ENCODE peak calls at places on chromosome 17, in nine cellular contexts. D, C, O, W, P, Q, N, V and S are unnamed samples.

GRCh38 chr17:27559506-27559931 is 71.5 kb upstream of the LGALS9 start:
- DNase-seq in V (no peak), P (no peak), O (no peak), Q (no peak), C (no peak), W (no peak), N (peak; percentile 93), D (peak; percentile 91), S (peak; percentile 73)

GRCh38 chr17:49691677-49692191 is 13.8 kb upstream of the SPOP start:
- DNase-seq in W (peak; percentile 69), D (no peak), Q (no peak), O (no peak), V (no peak), P (no peak), N (peak; percentile 14), C (no peak), S (no peak)

GRCh38 chr17:11503292-11503691 is 95.0 kb upstream of the DNAH9 start:
- DNase-seq in N (no peak), O (no peak), P (no peak), W (peak; percentile 65), V (no peak), D (no peak), Q (no peak), C (no peak), S (no peak)

GRCh38 chr17:78991906-78992532 is 12.3 kb upstream of the LGALS3BP start:
- DNase-seq in D (no peak), N (no peak), V (peak; percentile 66), W (peak; percentile 31), O (no peak), Q (no peak), P (no peak), C (peak; percentile 5), S (no peak)

GRCh38 chr17:64420143-64420670 is 28.7 kb upstream of the MILR1 start:
- DNase-seq in Q (peak; percentile 19), W (peak; percentile 73), O (peak; percentile 74), V (no peak), P (no peak), D (peak; percentile 92), C (no peak), N (peak; percentile 88), S (peak; percentile 90)

GRCh38 chr17:44074911-44075285 is 4.4 kb downstream of the G6PC3 start:
- DNase-seq in W (no peak), V (no peak), O (no peak), Q (no peak), C (no peak), D (no peak), N (no peak), P (no peak), S (no peak)

GRCh38 chr17:47072881-47073280 is 93.8 kb upstream of the RPRML start:
- DNase-seq in P (peak; percentile 44), W (no peak), N (no peak), V (no peak), C (no peak), O (peak; percentile 62), Q (no peak), D (peak; percentile 82), S (peak; percentile 53)

GRCh38 chr17:8732406-8733065 is 12.1 kb downstream of the CCDC42 start:
- DNase-seq in W (no peak), N (peak; percentile 29), O (no peak), D (peak; percentile 40), Q (no peak), P (no peak), C (no peak), V (no peak), S (peak; percentile 26)

GRCh38 chr17:68399638-68400403 is 57.5 kb downstream of the WIPI1 start:
- DNase-seq in Q (no peak), W (peak; percentile 52), P (no peak), V (no peak), N (peak; percentile 73), C (no peak), D (peak; percentile 90), O (no peak), S (peak; percentile 88)

GRCh38 chr17:74099441-74100340 is 103.8 kb upstream of the RPL38 start:
- DNase-seq in O (no peak), V (no peak), N (no peak), C (no peak), P (no peak), W (no peak), D (no peak), Q (no peak), S (no peak)

GRCh38 chr17:61809816-61810392 is 53.4 kb downstream of the BRIP1 start:
- DNase-seq in N (peak; percentile 72), P (no peak), O (no peak), V (no peak), C (no peak), W (no peak), Q (no peak), D (peak; percentile 82), S (peak; percentile 66)

GRCh38 chr17:1110844-1111598 is 68.8 kb downstream of the ABR start:
- DNase-seq in W (peak; percentile 88), Q (peak; percentile 50), O (peak; percentile 53), P (peak; percentile 86), V (peak; percentile 96), C (peak; percentile 68), N (peak; percentile 71), D (peak; percentile 75), S (peak; percentile 85)

DNA sequence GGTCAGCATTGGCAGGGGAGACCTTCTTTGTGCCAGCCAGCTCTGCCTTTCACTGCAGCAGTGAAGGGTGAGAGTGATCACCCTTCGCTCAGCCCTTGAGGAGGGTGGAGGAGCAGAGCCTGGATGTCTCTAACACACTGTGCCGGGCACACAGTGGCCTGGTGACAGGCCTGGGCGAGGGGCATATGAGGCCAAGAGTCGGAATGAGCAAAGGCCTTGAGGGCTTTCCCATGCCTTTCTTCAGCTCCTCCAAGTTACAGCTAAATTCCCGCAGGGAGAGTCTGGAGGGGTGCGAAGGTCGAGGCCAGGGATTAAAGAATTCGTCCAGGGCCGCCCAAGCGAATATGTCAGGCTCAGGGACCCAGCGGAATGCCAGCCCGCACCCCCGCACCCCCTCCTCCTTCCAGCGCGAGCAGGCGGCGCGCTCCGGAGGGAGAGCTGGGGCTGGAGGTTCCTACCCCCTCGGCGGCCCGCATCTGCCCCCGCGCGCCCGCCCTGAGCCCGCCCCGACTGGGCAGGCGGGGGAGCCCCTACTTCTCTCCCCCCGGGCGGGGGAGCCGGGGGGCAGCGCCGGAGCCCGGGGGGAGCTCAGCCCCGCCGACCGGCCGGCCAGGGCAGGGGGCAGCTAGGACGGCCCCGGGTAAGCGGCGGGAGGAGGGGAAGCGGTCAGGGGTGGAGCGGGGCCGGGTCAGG is at the start of gene RASL10B:
- DNase-seq in V (peak; percentile 87), N (peak; percentile 56), D (peak; percentile 57), P (no peak), C (peak; percentile 60), O (no peak), W (peak; percentile 96), Q (peak; percentile 70), S (no peak)
- H3K4me3 ChIP-seq in V (peak within 1 kb of the TSS; percentile 92), N (peak within 1 kb of the TSS; percentile 40), D (peak within 1 kb of the TSS; percentile 69), P (peak within 1 kb of the TSS; percentile 39), C (peak within 1 kb of the TSS; percentile 77), O (peak within 1 kb of the TSS; percentile 53), W (peak within 1 kb of the TSS; percentile 88), Q (peak within 1 kb of the TSS; percentile 72), S (peak within 1 kb of the TSS; percentile 37)

GRCh38 chr17:2483084-2483483 is 28.6 kb downstream of the METTL16 start:
- DNase-seq in V (no peak), N (no peak), Q (no peak), O (no peak), D (no peak), W (no peak), C (no peak), P (no peak), S (no peak)

GRCh38 chr17:2487306-2487705 is 24.4 kb downstream of the METTL16 start:
- DNase-seq in O (no peak), Q (no peak), W (no peak), C (no peak), P (no peak), N (no peak), D (no peak), V (no peak), S (no peak)

GRCh38 chr17:2484876-2485275 is 26.8 kb downstream of the METTL16 start:
- DNase-seq in W (peak; percentile 87), P (no peak), D (no peak), Q (no peak), C (no peak), O (no peak), N (no peak), V (no peak), S (no peak)

GRCh38 chr17:2485543-2485942 is 26.1 kb downstream of the METTL16 start:
- DNase-seq in O (no peak), W (no peak), D (peak; percentile 48), C (no peak), V (no peak), N (peak; percentile 57), Q (no peak), P (no peak), S (peak; percentile 23)

DNA sequence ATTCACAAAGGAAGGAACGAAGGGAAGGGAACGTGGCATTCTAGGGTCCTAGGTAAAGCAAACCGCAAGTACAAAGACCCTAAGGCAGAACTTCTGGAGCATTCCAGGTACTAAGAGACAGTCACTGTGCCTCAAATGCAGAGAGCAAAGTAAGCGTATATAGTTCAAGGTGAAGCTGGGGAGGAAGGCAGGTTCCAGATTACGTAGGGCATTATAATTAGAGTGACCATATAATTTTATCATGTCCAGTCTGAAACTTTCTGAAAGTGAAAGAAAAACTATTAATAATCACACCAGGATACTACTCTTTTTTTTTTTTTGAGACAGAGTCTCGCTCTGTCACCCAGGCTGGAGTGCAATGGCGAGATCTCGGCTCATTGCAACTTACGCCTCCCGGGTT is 25.7 kb downstream of the METTL16 start:
- DNase-seq in D (no peak), P (no peak), N (no peak), W (no peak), V (no peak), Q (no peak), O (no peak), C (no peak), S (no peak)
- H3K4me3 ChIP-seq in D (no peak overlapping the region), P (peak overlapping the region; percentile 1), N (no peak overlapping the region), W (no peak overlapping the region), V (no peak overlapping the region), Q (no peak overlapping the region), O (no peak overlapping the region), C (peak overlapping the region; percentile 56), S (no peak overlapping the region)

GRCh38 chr17:81567191-81567590 is 15.0 kb upstream of the FAAP100 start:
- DNase-seq in C (no peak), D (no peak), W (no peak), N (no peak), Q (no peak), V (no peak), P (no peak), O (no peak), S (no peak)
- H3K4me3 ChIP-seq in C (peak overlapping the region; percentile 33), D (no peak overlapping the region), W (no peak overlapping the region), N (peak overlapping the region; percentile 27), Q (no peak overlapping the region), V (no peak overlapping the region), P (no peak overlapping the region), O (no peak overlapping the region), S (no peak overlapping the region)

GRCh38 chr17:75632863-75633483 is at the start of gene SMIM5:
- DNase-seq in P (peak; percentile 87), N (peak; percentile 91), W (peak; percentile 98), C (peak; percentile 87), O (peak; percentile 76), Q (peak; percentile 85), D (peak; percentile 93), V (peak; percentile 97), S (peak; percentile 86)
- H3K4me3 ChIP-seq in P (no peak within 1 kb of the TSS), N (no peak within 1 kb of the TSS), W (no peak within 1 kb of the TSS), C (peak within 1 kb of the TSS; percentile 64), O (no peak within 1 kb of the TSS), Q (no peak within 1 kb of the TSS), D (no peak within 1 kb of the TSS), V (no peak within 1 kb of the TSS), S (no peak within 1 kb of the TSS)

DNA sequence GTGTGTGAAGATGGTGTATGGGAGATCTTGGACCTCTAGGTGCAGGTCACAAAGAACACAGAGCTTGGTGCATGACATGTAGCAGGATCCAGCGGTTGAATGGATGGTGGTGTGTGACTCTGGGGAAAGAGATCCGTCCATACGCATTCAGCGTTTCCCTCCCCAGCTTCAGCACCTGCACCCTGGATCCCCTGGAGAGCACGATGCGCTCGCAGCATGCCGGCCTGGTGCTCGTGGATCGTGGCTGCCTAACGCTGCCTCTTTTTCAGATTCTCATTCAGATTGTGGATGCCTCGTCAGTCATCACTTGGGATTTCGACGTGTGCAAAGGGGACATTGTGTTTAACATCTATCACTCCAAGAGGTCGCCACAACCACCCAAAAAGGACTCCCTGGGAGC is 70.9 kb downstream of the SEC14L1 start:
- DNase-seq in Q (no peak), W (no peak), D (no peak), V (peak; percentile 40), N (no peak), O (no peak), P (no peak), C (no peak), S (no peak)
- H3K4me3 ChIP-seq in Q (no peak overlapping the region), W (no peak overlapping the region), D (no peak overlapping the region), V (no peak overlapping the region), N (no peak overlapping the region), O (no peak overlapping the region), P (no peak overlapping the region), C (no peak overlapping the region), S (no peak overlapping the region)